ENCODE peak calls at places on chromosomes 3 and 15, in five cellular contexts. R is HepG2, G is sigmoid colon, D is A549, X is stomach. L is an unnamed sample.

GRCh38 chr3:53254810-53255359 is 937 bp downstream of the TKT start:
- DNase-seq in R (no peak), G (peak), D (no peak), X (peak), L (no peak)

GRCh38 chr3:46926039-46926438 is 48.5 kb downstream of the PTH1R start:
- DNase-seq in R (no peak), G (peak), D (no peak), X (no peak), L (no peak)

GRCh38 chr3:18429021-18429745 is 4.0 kb upstream of the SATB1 start:
- DNase-seq in R (no peak), G (no peak), D (no peak), X (no peak), L (no peak)

GRCh38 chr3:169836058-169836941 is 23.6 kb upstream of the LRRC34 start:
- DNase-seq in R (no peak), G (no peak), D (no peak), X (no peak), L (no peak)

GRCh38 chr3:116707531-116707930 is 2.0 kb upstream of the TUSC7 start:
- DNase-seq in R (no peak), G (no peak), D (no peak), X (no peak), L (no peak)

GRCh38 chr3:61068084-61068483 is 183.2 kb downstream of the FHIT start:
- DNase-seq in R (no peak), G (no peak), D (no peak), X (no peak), L (no peak)

GRCh38 chr3:98903099-98903498 is 1.6 kb upstream of the DCBLD2 start:
- DNase-seq in R (no peak), G (no peak), D (peak), X (no peak), L (no peak)

GRCh38 chr3:96900600-96900999 is 86.2 kb downstream of the EPHA6 start:
- DNase-seq in R (no peak), G (no peak), D (no peak), X (no peak), L (no peak)

DNA sequence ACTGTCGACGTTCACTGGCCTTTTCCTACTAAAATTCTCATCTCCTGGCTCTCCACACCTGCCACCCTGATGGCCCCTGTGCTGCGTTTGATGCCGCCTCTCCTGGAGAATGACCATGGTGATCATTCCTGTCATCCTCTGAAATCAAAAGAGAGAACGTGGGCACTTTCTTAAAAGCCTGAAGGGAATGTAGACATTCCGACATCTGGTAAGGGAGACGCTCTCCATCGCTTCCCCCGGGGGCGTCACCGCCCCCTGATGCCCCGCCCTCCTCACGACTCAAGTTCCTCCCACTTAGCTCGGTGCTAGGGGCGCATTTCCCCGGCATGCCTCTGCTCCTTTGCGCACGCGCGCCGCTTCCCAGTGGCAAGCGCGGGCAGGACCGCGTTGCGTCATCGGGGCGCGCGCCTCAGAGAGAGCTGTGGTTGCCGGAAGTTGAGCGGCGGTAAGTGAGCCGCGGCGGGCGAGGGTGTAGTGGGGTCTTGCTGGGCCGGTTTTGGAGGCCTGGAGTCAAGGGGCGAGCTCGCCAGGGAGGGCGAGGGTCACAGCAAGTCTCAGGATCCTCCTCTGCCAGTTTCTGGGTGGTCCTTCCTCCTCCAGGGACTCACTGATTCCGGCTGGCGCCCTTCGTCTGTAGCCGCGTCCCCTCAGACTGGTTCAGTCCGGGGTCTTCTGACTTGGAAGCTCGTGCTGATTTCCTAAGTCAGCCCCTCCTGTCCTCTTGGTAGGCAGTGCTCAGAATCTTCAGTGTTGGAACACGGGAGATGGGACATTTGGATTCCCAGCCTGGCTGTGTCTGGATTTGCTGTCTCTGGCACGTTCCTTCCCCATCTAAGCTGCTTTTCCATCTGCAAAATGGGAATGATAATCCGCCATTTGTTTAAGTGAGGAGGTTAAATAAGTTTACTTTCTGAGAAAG is at the start of gene ATG7:
- DNase-seq in R (peak), G (peak), D (peak), X (peak), L (peak)
- TF ChIP-seq EP300 in R (no peak), G (no peak), D (no peak), X (no peak), L (peak)

GRCh38 chr15:73750951-73751350 is 2.2 kb downstream of the INSYN1 start:
- DNase-seq in R (no peak), G (no peak), D (no peak), X (no peak), L (no peak)
- H3K4me3 ChIP-seq in R (no peak), G (peak), D (no peak), X (no peak), L (no peak)

GRCh38 chr3:143648708-143649107 is 199.6 kb downstream of the SLC9A9 start:
- DNase-seq in R (no peak), G (no peak), D (no peak), X (no peak), L (no peak)
- TF ChIP-seq EP300 in R (no peak), G (no peak), D (no peak), X (no peak), L (no peak)

GRCh38 chr3:42148982-42149432 is 57.9 kb downstream of the TRAK1 start:
- DNase-seq in R (no peak), G (peak), D (no peak), X (peak), L (peak)
- H3K4me3 ChIP-seq in R (no peak), G (no peak), D (no peak), X (no peak), L (no peak)

DNA sequence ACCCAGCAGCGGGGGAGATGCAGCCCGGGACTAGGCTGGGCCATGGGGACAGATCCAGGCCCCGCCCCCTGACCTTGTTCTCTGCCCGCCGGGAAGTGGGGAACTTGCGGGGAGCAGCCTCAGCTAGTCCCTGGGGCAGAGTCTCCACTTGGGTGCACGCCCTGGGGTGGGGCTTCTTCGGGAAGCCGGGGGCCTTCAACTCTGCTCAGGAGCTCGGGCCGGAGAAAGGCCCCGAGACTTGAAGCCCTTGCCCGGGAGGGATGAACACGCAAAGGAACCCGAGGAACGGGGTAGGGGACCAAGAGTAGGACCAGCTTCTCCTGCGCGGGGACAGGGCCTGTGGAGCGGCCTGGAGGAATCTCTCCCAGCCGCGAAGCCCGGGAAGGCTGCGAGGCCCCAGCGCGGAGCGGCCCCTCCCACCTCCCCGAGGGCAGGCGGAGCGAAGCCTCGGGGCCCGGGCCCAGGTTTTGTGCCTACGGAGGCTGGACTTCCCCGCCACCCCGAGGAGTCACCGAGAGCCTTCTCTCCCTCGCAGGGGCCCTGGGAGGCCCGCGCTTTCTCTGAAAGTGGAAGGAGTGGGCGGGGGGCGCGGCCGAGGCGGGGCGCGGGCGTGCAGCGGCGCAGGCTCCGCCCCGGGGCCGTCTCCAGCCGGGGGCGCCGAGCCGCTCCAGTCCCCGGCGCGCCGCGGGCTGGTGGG is at the start of gene ITPKA:
- DNase-seq in R (peak), G (peak), D (peak), X (peak), L (no peak)
- TF ChIP-seq EP300 in R (no peak), G (no peak), D (no peak), X (no peak), L (no peak)

DNA sequence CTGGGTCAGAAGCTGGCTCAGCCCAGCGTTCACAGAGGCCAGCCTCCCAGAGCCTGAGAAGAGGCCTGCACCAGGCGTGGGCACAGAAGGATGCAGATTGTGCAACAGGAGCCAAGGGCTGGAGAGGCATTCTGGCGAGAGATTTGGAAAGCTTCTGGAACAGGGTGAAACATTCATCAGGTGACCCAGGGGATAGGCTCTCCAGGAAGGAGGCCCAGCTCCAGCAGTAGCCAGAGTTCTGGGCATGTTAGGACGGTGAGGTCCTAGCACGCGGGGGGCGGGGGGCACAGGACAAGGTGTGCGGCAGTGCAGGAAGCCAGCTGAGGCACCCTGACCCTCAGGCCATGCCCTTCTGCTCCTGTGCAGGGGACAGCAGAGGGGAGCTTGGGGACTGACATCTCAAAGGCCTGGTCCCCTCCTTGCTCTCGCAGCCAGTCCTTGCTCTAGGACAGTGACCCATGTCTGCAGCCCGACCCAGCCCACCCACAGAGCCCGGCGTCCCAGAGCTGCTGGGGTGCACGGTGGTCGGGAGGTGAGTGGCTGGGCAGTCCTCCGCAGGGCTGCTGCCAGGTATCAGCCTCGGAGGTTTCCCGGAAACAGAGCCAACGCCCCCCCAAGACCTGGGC is 111.7 kb upstream of the KLF13 start:
- DNase-seq in R (no peak), G (peak), D (no peak), X (peak), L (no peak)
- H3K4me3 ChIP-seq in R (peak), G (peak), D (peak), X (peak), L (no peak)

GRCh38 chr3:49929333-49930240 is at the start of gene MON1A:
- DNase-seq in R (peak), G (peak), D (peak), X (peak), L (peak)
- TF ChIP-seq EP300 in R (no peak), G (no peak), D (no peak), X (no peak), L (no peak)

GRCh38 chr3:44974406-44974805 is 1.6 kb downstream of the ZDHHC3 start:
- DNase-seq in R (no peak), G (no peak), D (no peak), X (peak), L (no peak)
- H3K4me3 ChIP-seq in R (peak), G (peak), D (peak), X (peak), L (peak)

GRCh38 chr3:127053979-127054378 is 71.1 kb downstream of the PLXNA1 start:
- DNase-seq in R (no peak), G (no peak), D (no peak), X (no peak), L (no peak)

GRCh38 chr3:127056976-127057375 is 74.1 kb downstream of the PLXNA1 start:
- DNase-seq in R (no peak), G (no peak), D (no peak), X (no peak), L (no peak)

GRCh38 chr3:127059032-127059560 is 76.2 kb downstream of the PLXNA1 start:
- DNase-seq in R (no peak), G (no peak), D (no peak), X (no peak), L (no peak)

GRCh38 chr3:127053450-127053849 is 70.5 kb downstream of the PLXNA1 start:
- DNase-seq in R (no peak), G (no peak), D (no peak), X (no peak), L (no peak)

DNA sequence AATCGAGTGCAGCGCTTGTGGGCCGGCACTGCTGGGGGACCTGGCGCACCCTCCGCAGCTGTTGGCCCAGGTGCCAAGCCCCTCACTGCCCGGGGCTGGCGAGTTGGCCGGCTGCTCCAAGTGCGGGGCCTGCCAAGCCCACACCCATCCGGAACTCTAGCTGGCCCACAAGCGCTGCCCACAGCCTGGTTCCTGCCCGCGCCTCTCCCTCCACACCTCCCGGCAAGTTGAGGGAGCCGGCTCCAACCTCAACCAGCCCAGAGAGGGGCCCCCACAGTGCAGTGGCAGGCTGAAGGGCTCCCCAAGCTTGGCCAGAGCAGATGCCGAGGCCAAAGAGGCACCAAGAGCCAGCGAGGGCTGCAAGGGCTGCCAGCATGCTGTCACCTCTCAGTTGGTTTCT is 73.4 kb downstream of the PLXNA1 start:
- DNase-seq in R (no peak), G (peak), D (no peak), X (no peak), L (no peak)
- TF ChIP-seq EP300 in R (no peak), G (no peak), D (no peak), X (no peak), L (no peak)